ENCODE peak calls at places on chromosomes 3 and 15, in seven cellular contexts. One of them, this sample, is unnamed.

GRCh38 chr3:18712713-18713575 is 287.8 kb upstream of the SATB1 start:
- DNase-seq in RPMI8226: no peak
- DNase-seq in mucosa of descending colon: no peak
- DNase-seq in frontal cortex: no peak
- DNase-seq in mesendoderm: no peak
- DNase-seq in body of pancreas: no peak
- DNase-seq in naive thymus-derived CD8-positive, alpha-beta T cell: no peak
- DNase-seq in this sample: no peak

GRCh38 chr15:93138681-93139080 is 49.7 kb upstream of the RGMA start:
- DNase-seq in RPMI8226: no peak
- DNase-seq in naive thymus-derived CD8-positive, alpha-beta T cell: no peak
- DNase-seq in mesendoderm: no peak
- DNase-seq in mucosa of descending colon: no peak
- DNase-seq in frontal cortex: no peak
- DNase-seq in body of pancreas: no peak
- DNase-seq in this sample: no peak

GRCh38 chr3:107062787-107063186 is 314.5 kb upstream of the CCDC54 start:
- DNase-seq in mesendoderm: peak
- DNase-seq in body of pancreas: no peak
- DNase-seq in mucosa of descending colon: no peak
- DNase-seq in naive thymus-derived CD8-positive, alpha-beta T cell: no peak
- DNase-seq in RPMI8226: no peak
- DNase-seq in frontal cortex: no peak
- DNase-seq in this sample: no peak

GRCh38 chr3:52005571-52005986 is 9.9 kb upstream of the RPL29 start:
- DNase-seq in body of pancreas: peak
- DNase-seq in naive thymus-derived CD8-positive, alpha-beta T cell: no peak
- DNase-seq in RPMI8226: no peak
- DNase-seq in mesendoderm: peak
- DNase-seq in frontal cortex: no peak
- DNase-seq in mucosa of descending colon: no peak
- DNase-seq in this sample: peak

GRCh38 chr3:161558256-161558655 is 61.6 kb downstream of the OTOL1 start:
- DNase-seq in mesendoderm: no peak
- DNase-seq in mucosa of descending colon: no peak
- DNase-seq in frontal cortex: no peak
- DNase-seq in body of pancreas: no peak
- DNase-seq in RPMI8226: peak
- DNase-seq in naive thymus-derived CD8-positive, alpha-beta T cell: no peak
- DNase-seq in this sample: no peak

GRCh38 chr3:73188707-73189106 is 127.2 kb downstream of the EBLN2 start:
- DNase-seq in body of pancreas: no peak
- DNase-seq in mesendoderm: no peak
- DNase-seq in frontal cortex: no peak
- DNase-seq in naive thymus-derived CD8-positive, alpha-beta T cell: no peak
- DNase-seq in RPMI8226: no peak
- DNase-seq in mucosa of descending colon: no peak
- DNase-seq in this sample: no peak

GRCh38 chr3:186053954-186054353 is 54.9 kb downstream of the ETV5 start:
- DNase-seq in mucosa of descending colon: no peak
- DNase-seq in frontal cortex: no peak
- DNase-seq in mesendoderm: peak
- DNase-seq in RPMI8226: no peak
- DNase-seq in body of pancreas: no peak
- DNase-seq in naive thymus-derived CD8-positive, alpha-beta T cell: no peak
- DNase-seq in this sample: no peak

GRCh38 chr3:98574157-98574556 is 19.3 kb downstream of the CPOX start:
- DNase-seq in mesendoderm: peak
- DNase-seq in RPMI8226: no peak
- DNase-seq in frontal cortex: no peak
- DNase-seq in mucosa of descending colon: no peak
- DNase-seq in naive thymus-derived CD8-positive, alpha-beta T cell: no peak
- DNase-seq in body of pancreas: no peak
- DNase-seq in this sample: no peak

GRCh38 chr3:137171834-137172603 is 214.2 kb downstream of the IL20RB start:
- DNase-seq in mucosa of descending colon: no peak
- DNase-seq in frontal cortex: no peak
- DNase-seq in RPMI8226: no peak
- DNase-seq in body of pancreas: no peak
- DNase-seq in mesendoderm: peak
- DNase-seq in naive thymus-derived CD8-positive, alpha-beta T cell: no peak
- DNase-seq in this sample: no peak

GRCh38 chr3:45118615-45119062 is 27.5 kb downstream of the CDCP1 start:
- DNase-seq in naive thymus-derived CD8-positive, alpha-beta T cell: no peak
- DNase-seq in body of pancreas: no peak
- DNase-seq in frontal cortex: no peak
- DNase-seq in mesendoderm: no peak
- DNase-seq in RPMI8226: no peak
- DNase-seq in mucosa of descending colon: no peak
- DNase-seq in this sample: no peak

GRCh38 chr3:134312873-134313838 is 61.1 kb downstream of the AMOTL2 start:
- DNase-seq in naive thymus-derived CD8-positive, alpha-beta T cell: no peak
- DNase-seq in body of pancreas: peak
- DNase-seq in RPMI8226: no peak
- DNase-seq in mesendoderm: peak
- DNase-seq in frontal cortex: peak
- DNase-seq in mucosa of descending colon: peak
- DNase-seq in this sample: peak

GRCh38 chr15:44574734-44575133 is 37.8 kb downstream of the EIF3J start:
- DNase-seq in RPMI8226: peak
- DNase-seq in mucosa of descending colon: no peak
- DNase-seq in frontal cortex: no peak
- DNase-seq in body of pancreas: no peak
- DNase-seq in naive thymus-derived CD8-positive, alpha-beta T cell: no peak
- DNase-seq in mesendoderm: no peak
- DNase-seq in this sample: no peak

This sample was measured in uterus.